ENCODE peak calls at places on chromosomes 2 and 18, in six cellular contexts. A is endothelial cell, F is mesothelial cell of epicardium, Q is cardiac muscle cell, U is AG09309, B is fibroblast of mammary gland. E is an unnamed sample.

GRCh38 chr2:241882090-241882625 is 12.6 kb downstream of the RTP5 start:
- DNase-seq in A (no peak), F (no peak), Q (no peak), U (no peak), B (peak), E (peak)

GRCh38 chr2:38145226-38145625 is 69.3 kb upstream of the CYP1B1 start:
- DNase-seq in A (no peak), F (no peak), Q (no peak), U (no peak), B (peak), E (no peak)

GRCh38 chr2:72924353-72925240 is 7.3 kb downstream of the EMX1 start:
- DNase-seq in A (no peak), F (peak), Q (peak), U (no peak), B (no peak), E (peak)

GRCh38 chr18:38693085-38693484 is 1127.5 kb upstream of the CELF4 start:
- DNase-seq in A (no peak), F (no peak), Q (peak), U (no peak), B (no peak), E (no peak)

GRCh38 chr18:25169701-25170100 is 182.3 kb downstream of the ZNF521 start:
- DNase-seq in A (no peak), F (no peak), Q (no peak), U (no peak), B (peak), E (no peak)

GRCh38 chr2:240421396-240421795 is 14.1 kb upstream of the GPC1 start:
- DNase-seq in A (no peak), F (no peak), Q (no peak), U (no peak), B (no peak), E (no peak)

GRCh38 chr2:206084870-206085741 is 868 bp downstream of the INO80D start:
- DNase-seq in A (peak), F (peak), Q (peak), U (no peak), B (no peak), E (peak)

GRCh38 chr2:168534926-168535325 is 78.9 kb downstream of the CERS6 start:
- DNase-seq in A (no peak), F (no peak), Q (no peak), U (no peak), B (no peak), E (no peak)

GRCh38 chr2:3611611-3612010 is 16.7 kb downstream of the COLEC11 start:
- DNase-seq in A (no peak), F (no peak), Q (no peak), U (no peak), B (no peak), E (no peak)

GRCh38 chr2:23414876-23415275 is 29.9 kb downstream of the KLHL29 start:
- DNase-seq in A (no peak), F (peak), Q (no peak), U (no peak), B (peak), E (no peak)

GRCh38 chr2:10188211-10188610 is 65.7 kb downstream of the RRM2 start:
- DNase-seq in A (peak), F (no peak), Q (no peak), U (no peak), B (peak), E (no peak)

GRCh38 chr2:100104718-100105677 is 37.4 kb downstream of the AFF3 start:
- DNase-seq in A (peak), F (peak), Q (peak), U (no peak), B (no peak), E (no peak)

GRCh38 chr2:128930101-128930500 is 611.4 kb upstream of the HS6ST1 start:
- DNase-seq in A (no peak), F (no peak), Q (no peak), U (no peak), B (no peak), E (no peak)

GRCh38 chr18:46073474-46074331 is 1.6 kb upstream of the PSTPIP2 start:
- DNase-seq in A (peak), F (peak), Q (peak), U (no peak), B (peak), E (peak)

GRCh38 chr18:2112435-2113045 is 458.8 kb downstream of the METTL4 start:
- DNase-seq in A (no peak), F (no peak), Q (no peak), U (no peak), B (no peak), E (no peak)

GRCh38 chr18:36685580-36685979 is 143.2 kb downstream of the TPGS2 start:
- DNase-seq in A (no peak), F (no peak), Q (no peak), U (no peak), B (peak), E (no peak)

GRCh38 chr2:44101246-44101645 is 67.4 kb upstream of the PPM1B start:
- DNase-seq in A (no peak), F (no peak), Q (no peak), U (no peak), B (no peak), E (no peak)

GRCh38 chr2:238860966-238861730 is 13.3 kb downstream of the TWIST2 start:
- DNase-seq in A (no peak), F (no peak), Q (no peak), U (no peak), B (peak), E (no peak)

GRCh38 chr2:27717070-27717453 is 53.4 kb downstream of the SLC4A1AP start:
- DNase-seq in A (no peak), F (no peak), Q (no peak), U (peak), B (peak), E (peak)

GRCh38 chr2:100242416-100242815 is 79.9 kb downstream of the LONRF2 start:
- DNase-seq in A (no peak), F (no peak), Q (peak), U (no peak), B (no peak), E (no peak)

GRCh38 chr18:26574958-26575864 is 26.9 kb upstream of the KCTD1 start:
- DNase-seq in A (peak), F (peak), Q (peak), U (peak), B (peak), E (peak)

GRCh38 chr18:199214-199613 is 40.9 kb downstream of the USP14 start:
- DNase-seq in A (no peak), F (no peak), Q (no peak), U (no peak), B (no peak), E (no peak)

GRCh38 chr2:73638429-73638828 is 3.8 kb downstream of the NAT8 start:
- DNase-seq in A (no peak), F (no peak), Q (no peak), U (no peak), B (no peak), E (no peak)

GRCh38 chr2:189344036-189344435 is 97.2 kb upstream of the WDR75 start:
- DNase-seq in A (no peak), F (no peak), Q (no peak), U (no peak), B (no peak), E (no peak)

GRCh38 chr18:26207937-26208336 is 18.3 kb upstream of the TAF4B start:
- DNase-seq in A (no peak), F (no peak), Q (no peak), U (no peak), B (no peak), E (no peak)

GRCh38 chr2:96914332-96914731 is 44.5 kb upstream of the SEMA4C start:
- DNase-seq in A (no peak), F (no peak), Q (no peak), U (peak), B (peak), E (no peak)

GRCh38 chr2:64939332-64939917 is 49.8 kb upstream of the SLC1A4 start:
- DNase-seq in A (no peak), F (no peak), Q (no peak), U (no peak), B (no peak), E (no peak)

GRCh38 chr2:36165132-36165531 is 190.4 kb upstream of the CRIM1 start:
- DNase-seq in A (no peak), F (no peak), Q (no peak), U (no peak), B (no peak), E (no peak)

GRCh38 chr2:133574186-133574585 is 5.9 kb upstream of the NCKAP5 start:
- DNase-seq in A (no peak), F (no peak), Q (no peak), U (no peak), B (no peak), E (no peak)

GRCh38 chr2:30629866-30630265 is 177.4 kb downstream of the CAPN13 start:
- DNase-seq in A (no peak), F (no peak), Q (no peak), U (no peak), B (peak), E (no peak)

GRCh38 chr2:136253288-136254004 is 135.5 kb upstream of the CXCR4 start:
- DNase-seq in A (no peak), F (no peak), Q (no peak), U (no peak), B (no peak), E (no peak)

GRCh38 chr2:136257893-136258292 is 139.9 kb upstream of the CXCR4 start:
- DNase-seq in A (no peak), F (no peak), Q (no peak), U (no peak), B (no peak), E (no peak)

GRCh38 chr2:136255127-136255526 is 137.2 kb upstream of the CXCR4 start:
- DNase-seq in A (no peak), F (no peak), Q (no peak), U (no peak), B (no peak), E (no peak)

GRCh38 chr2:136254681-136255080 is 136.7 kb upstream of the CXCR4 start:
- DNase-seq in A (no peak), F (no peak), Q (no peak), U (no peak), B (no peak), E (no peak)

DNA sequence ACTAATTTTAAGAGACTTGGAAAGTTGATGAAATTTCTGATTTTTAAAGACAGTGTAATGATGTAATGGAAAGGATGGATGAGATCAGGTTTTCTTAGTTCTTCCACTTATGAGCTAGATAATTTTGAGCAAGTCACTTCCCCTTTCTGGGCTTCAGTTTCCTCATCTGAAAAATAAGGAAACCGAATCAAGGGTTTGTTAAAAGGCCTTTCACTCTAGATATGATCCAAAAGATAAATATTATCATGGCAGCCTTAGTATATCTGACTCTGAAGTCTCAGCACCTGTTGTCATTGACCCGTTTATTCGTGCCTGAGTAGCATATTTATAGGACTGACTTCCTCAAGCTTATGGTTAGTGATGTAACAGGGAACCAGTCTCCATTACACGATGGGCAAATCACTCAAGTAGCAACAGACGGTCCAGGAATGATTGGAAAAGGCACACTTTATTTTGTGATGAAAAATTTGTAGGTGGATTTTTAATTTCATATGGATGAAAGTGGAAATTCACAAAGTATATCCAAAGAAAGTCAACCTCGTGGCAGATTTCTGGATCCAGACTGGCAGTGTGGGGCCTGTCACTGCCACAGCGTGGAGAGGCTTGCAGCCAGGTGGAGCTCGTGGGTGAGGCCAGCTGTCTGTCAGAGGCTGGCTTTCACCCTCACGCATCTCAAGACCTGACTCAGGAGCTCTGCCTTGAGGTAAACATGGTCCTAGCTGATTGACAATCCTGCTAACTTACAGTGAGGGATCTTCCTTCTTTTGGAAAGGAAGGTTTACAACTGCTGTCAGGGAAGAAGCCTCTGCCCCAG is 137.9 kb upstream of the CXCR4 start:
- DNase-seq in A (no peak), F (no peak), Q (no peak), U (no peak), B (no peak), E (no peak)
- TF ChIP-seq CTCF in A (no peak), F (no peak), Q (no peak), U (no peak), B (no peak), E (no peak)

GRCh38 chr18:75546964-75547363 is 119.5 kb upstream of the SMIM21 start:
- DNase-seq in A (no peak), F (no peak), Q (no peak), U (no peak), B (no peak), E (no peak)
- TF ChIP-seq CTCF in A (no peak), F (no peak), Q (no peak), U (no peak), B (peak), E (no peak)

DNA sequence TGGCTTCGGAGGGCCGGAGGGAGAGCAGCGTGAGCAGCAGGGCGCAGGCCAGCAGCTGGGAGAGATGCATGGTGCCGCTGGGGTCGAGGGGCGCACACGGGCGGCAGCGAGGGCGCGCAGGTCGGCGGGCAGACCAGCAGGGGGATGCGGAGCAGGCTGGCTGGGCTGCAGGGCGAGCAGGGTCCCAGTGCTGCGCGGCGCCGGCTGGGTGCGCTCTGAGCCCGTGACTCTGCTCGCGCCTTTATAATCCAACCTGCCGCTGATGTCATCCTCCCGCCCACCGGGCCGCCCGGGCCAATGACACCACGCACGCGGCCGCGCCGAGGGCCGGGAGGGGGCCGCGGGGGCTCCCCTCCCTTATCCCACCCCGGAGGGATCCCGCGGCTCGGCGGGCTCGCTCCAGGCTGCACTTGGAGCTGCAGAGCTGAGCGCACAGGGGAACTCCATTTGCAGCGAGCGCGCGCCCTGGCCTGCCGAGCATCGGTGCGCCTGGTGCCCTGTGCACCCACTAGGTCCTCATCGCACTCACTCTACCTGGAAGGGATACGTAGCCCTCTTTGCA is at the start of gene NPPC:
- DNase-seq in A (peak), F (peak), Q (peak), U (no peak), B (peak), E (peak)
- TF ChIP-seq CTCF in A (peak), F (peak), Q (peak), U (no peak), B (no peak), E (peak)

GRCh38 chr2:181955010-181955409 is 30.6 kb upstream of the PPP1R1C start:
- DNase-seq in A (no peak), F (no peak), Q (no peak), U (peak), B (peak), E (no peak)

GRCh38 chr2:181957668-181958067 is 28.0 kb upstream of the PPP1R1C start:
- DNase-seq in A (no peak), F (no peak), Q (no peak), U (no peak), B (peak), E (no peak)

GRCh38 chr2:181954538-181954883 is 31.1 kb upstream of the PPP1R1C start:
- DNase-seq in A (no peak), F (no peak), Q (no peak), U (no peak), B (peak), E (no peak)

GRCh38 chr2:181952413-181953226 is 33.0 kb upstream of the PPP1R1C start:
- DNase-seq in A (no peak), F (no peak), Q (peak), U (no peak), B (no peak), E (no peak)

DNA sequence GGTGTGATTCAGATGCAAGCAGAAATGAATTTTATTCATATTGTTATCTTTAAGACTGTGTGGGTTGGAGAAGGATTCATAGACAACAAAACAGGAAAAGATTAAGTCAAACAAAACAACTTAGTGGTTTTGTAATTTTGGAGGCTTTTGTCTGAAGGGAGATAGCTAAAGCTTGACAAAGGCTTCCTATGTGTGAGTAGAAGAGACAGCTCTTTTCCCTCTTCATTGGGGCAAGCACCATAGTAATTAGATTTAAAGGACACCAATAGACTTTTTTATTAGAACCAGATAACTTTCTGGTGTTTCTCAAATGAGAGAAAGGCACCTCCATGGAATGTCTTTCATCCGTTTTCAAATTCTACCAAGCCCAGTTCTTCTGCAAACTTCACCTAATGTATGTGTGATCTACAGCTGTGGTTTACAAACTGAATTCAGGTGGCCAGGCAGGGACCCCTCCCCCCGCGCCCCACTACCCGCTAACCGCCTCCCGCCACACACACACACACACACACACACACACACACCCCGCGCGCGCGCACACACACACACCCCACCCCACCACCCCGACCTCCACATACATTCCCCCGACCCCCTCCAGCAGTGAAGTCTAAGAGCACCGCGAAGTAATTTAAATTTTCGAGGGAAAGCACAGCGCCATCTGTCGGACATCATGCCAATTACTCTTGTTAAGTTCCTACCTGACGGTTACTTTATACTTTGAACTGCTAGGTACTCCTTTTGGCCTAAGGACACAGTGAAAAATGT is 31.7 kb upstream of the PPP1R1C start:
- DNase-seq in A (peak), F (peak), Q (peak), U (peak), B (peak), E (peak)
- TF ChIP-seq CTCF in A (peak), F (no peak), Q (peak), U (peak), B (peak), E (peak)

GRCh38 chr18:28999711-29000110 is 822.8 kb upstream of the CDH2 start:
- DNase-seq in A (no peak), F (no peak), Q (no peak), U (peak), B (peak), E (no peak)

DNA sequence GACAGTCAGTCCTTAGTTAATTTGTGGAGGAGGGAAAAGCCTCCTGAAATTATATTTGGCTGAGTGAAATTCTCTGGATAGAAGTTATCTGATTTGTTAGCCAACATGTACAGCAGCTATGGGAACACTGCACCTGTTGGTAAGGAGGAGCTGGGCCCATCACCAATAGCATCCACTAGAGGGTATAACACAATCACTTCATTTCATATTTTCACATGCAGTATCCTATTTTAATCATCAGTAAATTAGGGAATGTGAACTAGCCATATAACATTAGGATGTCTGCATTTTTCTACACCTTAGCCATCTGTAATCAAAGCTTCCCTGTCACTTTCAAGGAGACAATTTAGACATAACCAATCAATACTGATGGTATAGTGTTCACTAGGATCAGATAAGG is 818.4 kb upstream of the CDH2 start:
- DNase-seq in A (no peak), F (no peak), Q (no peak), U (no peak), B (peak), E (no peak)
- TF ChIP-seq CTCF in A (no peak), F (no peak), Q (peak), U (peak), B (peak), E (no peak)

DNA sequence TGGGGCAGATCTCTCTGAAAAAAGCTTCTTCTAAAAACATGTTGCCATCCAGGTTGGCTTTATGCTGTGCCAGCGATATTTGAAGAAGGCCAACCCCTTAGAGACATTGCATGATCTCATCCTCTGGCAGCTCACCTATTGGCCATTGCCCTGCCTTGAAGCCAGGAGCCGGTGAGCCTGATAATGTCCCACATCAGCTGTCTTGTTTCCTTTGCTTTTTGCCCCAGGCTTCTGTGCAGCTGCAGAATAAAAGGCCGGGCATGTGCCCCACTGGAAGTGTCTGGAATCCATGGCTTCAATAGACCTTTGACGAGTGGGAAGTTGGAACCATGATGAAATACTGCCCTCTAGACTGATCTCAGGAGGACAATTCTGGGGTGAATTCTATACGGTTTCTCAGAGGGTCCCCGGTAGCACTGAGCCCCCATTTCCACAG is 523.5 kb upstream of the ZEB2 start:
- DNase-seq in A (no peak), F (no peak), Q (no peak), U (no peak), B (no peak), E (no peak)
- TF ChIP-seq CTCF in A (no peak), F (no peak), Q (no peak), U (no peak), B (no peak), E (no peak)

GRCh38 chr2:203835420-203835819 is 32.2 kb upstream of the CTLA4 start:
- DNase-seq in A (no peak), F (no peak), Q (no peak), U (no peak), B (no peak), E (no peak)
- TF ChIP-seq CTCF in A (no peak), F (no peak), Q (no peak), U (no peak), B (no peak), E (no peak)